ENCODE peak calls at places on chromosomes 4 and X, in eight cellular contexts. One of them, this sample, is unnamed.

GRCh38 chrX:15384304-15384703 is at the start of gene VEGFD:
- ATAC-seq in activated T-cell treated with anti-CD3 and anti-CD28 coated beads, Interleukin-2, amount 50 U/mL, for 72 hours: no peak
- ATAC-seq in lung: no peak
- ATAC-seq in left ventricle myocardium superior: peak
- ATAC-seq in CD4-positive, alpha-beta T cell: no peak
- ATAC-seq in gastroesophageal sphincter: peak
- ATAC-seq in Right ventricle myocardium superior: peak
- ATAC-seq in K562: no peak
- ATAC-seq in this sample: no peak

GRCh38 chr4:156946508-156947197 is 24.9 kb downstream of the PDGFC start:
- ATAC-seq in CD4-positive, alpha-beta T cell: no peak
- ATAC-seq in lung: peak
- ATAC-seq in K562: no peak
- ATAC-seq in gastroesophageal sphincter: peak
- ATAC-seq in activated T-cell treated with anti-CD3 and anti-CD28 coated beads, Interleukin-2, amount 50 U/mL, for 72 hours: no peak
- ATAC-seq in left ventricle myocardium superior: peak
- ATAC-seq in Right ventricle myocardium superior: peak
- ATAC-seq in this sample: peak

GRCh38 chr4:4869731-4870483 is 10.4 kb downstream of the MSX1 start:
- ATAC-seq in activated T-cell treated with anti-CD3 and anti-CD28 coated beads, Interleukin-2, amount 50 U/mL, for 72 hours: peak
- ATAC-seq in Right ventricle myocardium superior: no peak
- ATAC-seq in CD4-positive, alpha-beta T cell: no peak
- ATAC-seq in gastroesophageal sphincter: no peak
- ATAC-seq in left ventricle myocardium superior: no peak
- ATAC-seq in K562: no peak
- ATAC-seq in lung: no peak
- ATAC-seq in this sample: no peak

GRCh38 chr4:91961504-91961903 is 342.3 kb upstream of the GRID2 start:
- ATAC-seq in K562: no peak
- ATAC-seq in Right ventricle myocardium superior: no peak
- ATAC-seq in left ventricle myocardium superior: no peak
- ATAC-seq in gastroesophageal sphincter: no peak
- ATAC-seq in CD4-positive, alpha-beta T cell: no peak
- ATAC-seq in lung: no peak
- ATAC-seq in activated T-cell treated with anti-CD3 and anti-CD28 coated beads, Interleukin-2, amount 50 U/mL, for 72 hours: no peak
- ATAC-seq in this sample: no peak

GRCh38 chr4:27770895-27771294 is 910.3 kb downstream of the STIM2 start:
- ATAC-seq in activated T-cell treated with anti-CD3 and anti-CD28 coated beads, Interleukin-2, amount 50 U/mL, for 72 hours: no peak
- ATAC-seq in CD4-positive, alpha-beta T cell: no peak
- ATAC-seq in left ventricle myocardium superior: no peak
- ATAC-seq in lung: no peak
- ATAC-seq in Right ventricle myocardium superior: no peak
- ATAC-seq in gastroesophageal sphincter: no peak
- ATAC-seq in K562: no peak
- ATAC-seq in this sample: no peak

GRCh38 chrX:9909254-9909653 is 57.9 kb upstream of the CLDN34 start:
- ATAC-seq in gastroesophageal sphincter: no peak
- ATAC-seq in activated T-cell treated with anti-CD3 and anti-CD28 coated beads, Interleukin-2, amount 50 U/mL, for 72 hours: no peak
- ATAC-seq in left ventricle myocardium superior: no peak
- ATAC-seq in K562: no peak
- ATAC-seq in CD4-positive, alpha-beta T cell: no peak
- ATAC-seq in lung: no peak
- ATAC-seq in Right ventricle myocardium superior: no peak
- ATAC-seq in this sample: no peak

GRCh38 chrX:115650916-115651315 is 89.9 kb downstream of the PLS3 start:
- ATAC-seq in left ventricle myocardium superior: peak
- ATAC-seq in K562: peak
- ATAC-seq in lung: no peak
- ATAC-seq in activated T-cell treated with anti-CD3 and anti-CD28 coated beads, Interleukin-2, amount 50 U/mL, for 72 hours: no peak
- ATAC-seq in gastroesophageal sphincter: peak
- ATAC-seq in Right ventricle myocardium superior: peak
- ATAC-seq in CD4-positive, alpha-beta T cell: no peak
- ATAC-seq in this sample: no peak

GRCh38 chrX:21996872-21997271 is 35.3 kb upstream of the PHEX start:
- ATAC-seq in lung: no peak
- ATAC-seq in activated T-cell treated with anti-CD3 and anti-CD28 coated beads, Interleukin-2, amount 50 U/mL, for 72 hours: peak
- ATAC-seq in Right ventricle myocardium superior: peak
- ATAC-seq in left ventricle myocardium superior: peak
- ATAC-seq in K562: peak
- ATAC-seq in CD4-positive, alpha-beta T cell: no peak
- ATAC-seq in gastroesophageal sphincter: peak
- ATAC-seq in this sample: no peak

GRCh38 chr4:37653601-37654000 is 32.6 kb downstream of the RELL1 start:
- ATAC-seq in activated T-cell treated with anti-CD3 and anti-CD28 coated beads, Interleukin-2, amount 50 U/mL, for 72 hours: no peak
- ATAC-seq in lung: no peak
- ATAC-seq in K562: no peak
- ATAC-seq in gastroesophageal sphincter: no peak
- ATAC-seq in Right ventricle myocardium superior: no peak
- ATAC-seq in left ventricle myocardium superior: no peak
- ATAC-seq in CD4-positive, alpha-beta T cell: no peak
- ATAC-seq in this sample: no peak

GRCh38 chr4:53558981-53559620 is 32.2 kb downstream of the LNX1 start:
- ATAC-seq in K562: no peak
- ATAC-seq in left ventricle myocardium superior: no peak
- ATAC-seq in lung: no peak
- ATAC-seq in activated T-cell treated with anti-CD3 and anti-CD28 coated beads, Interleukin-2, amount 50 U/mL, for 72 hours: no peak
- ATAC-seq in CD4-positive, alpha-beta T cell: no peak
- ATAC-seq in Right ventricle myocardium superior: no peak
- ATAC-seq in gastroesophageal sphincter: no peak
- ATAC-seq in this sample: no peak

GRCh38 chr4:78409612-78410202 is 141.9 kb upstream of the ANXA3 start:
- ATAC-seq in activated T-cell treated with anti-CD3 and anti-CD28 coated beads, Interleukin-2, amount 50 U/mL, for 72 hours: no peak
- ATAC-seq in K562: no peak
- ATAC-seq in left ventricle myocardium superior: no peak
- ATAC-seq in CD4-positive, alpha-beta T cell: no peak
- ATAC-seq in gastroesophageal sphincter: no peak
- ATAC-seq in lung: no peak
- ATAC-seq in Right ventricle myocardium superior: no peak
- ATAC-seq in this sample: no peak

GRCh38 chr4:104064650-104065577 is 345.1 kb upstream of the TACR3 start:
- ATAC-seq in Right ventricle myocardium superior: peak
- ATAC-seq in CD4-positive, alpha-beta T cell: no peak
- ATAC-seq in gastroesophageal sphincter: no peak
- ATAC-seq in activated T-cell treated with anti-CD3 and anti-CD28 coated beads, Interleukin-2, amount 50 U/mL, for 72 hours: no peak
- ATAC-seq in K562: no peak
- ATAC-seq in left ventricle myocardium superior: peak
- ATAC-seq in lung: no peak
- ATAC-seq in this sample: no peak

GRCh38 chr4:87073187-87073569 is 138.4 kb downstream of the AFF1 start:
- ATAC-seq in activated T-cell treated with anti-CD3 and anti-CD28 coated beads, Interleukin-2, amount 50 U/mL, for 72 hours: peak
- ATAC-seq in K562: no peak
- ATAC-seq in Right ventricle myocardium superior: peak
- ATAC-seq in CD4-positive, alpha-beta T cell: no peak
- ATAC-seq in gastroesophageal sphincter: peak
- ATAC-seq in left ventricle myocardium superior: no peak
- ATAC-seq in lung: no peak
- ATAC-seq in this sample: peak

GRCh38 chr4:101155368-101155767 is 192.0 kb downstream of the PPP3CA start:
- ATAC-seq in CD4-positive, alpha-beta T cell: no peak
- ATAC-seq in activated T-cell treated with anti-CD3 and anti-CD28 coated beads, Interleukin-2, amount 50 U/mL, for 72 hours: no peak
- ATAC-seq in K562: no peak
- ATAC-seq in Right ventricle myocardium superior: no peak
- ATAC-seq in lung: no peak
- ATAC-seq in left ventricle myocardium superior: no peak
- ATAC-seq in gastroesophageal sphincter: no peak
- ATAC-seq in this sample: no peak

GRCh38 chr4:41448935-41449334 is 89.0 kb upstream of the LIMCH1 start:
- ATAC-seq in CD4-positive, alpha-beta T cell: no peak
- ATAC-seq in Right ventricle myocardium superior: peak
- ATAC-seq in lung: no peak
- ATAC-seq in activated T-cell treated with anti-CD3 and anti-CD28 coated beads, Interleukin-2, amount 50 U/mL, for 72 hours: no peak
- ATAC-seq in K562: no peak
- ATAC-seq in gastroesophageal sphincter: no peak
- ATAC-seq in left ventricle myocardium superior: peak
- ATAC-seq in this sample: peak

GRCh38 chrX:103554687-103555417 is 30.5 kb upstream of the TCEAL4 start:
- ATAC-seq in lung: no peak
- ATAC-seq in Right ventricle myocardium superior: no peak
- ATAC-seq in gastroesophageal sphincter: no peak
- ATAC-seq in K562: peak
- ATAC-seq in activated T-cell treated with anti-CD3 and anti-CD28 coated beads, Interleukin-2, amount 50 U/mL, for 72 hours: peak
- ATAC-seq in left ventricle myocardium superior: no peak
- ATAC-seq in CD4-positive, alpha-beta T cell: peak
- ATAC-seq in this sample: peak

GRCh38 chrX:56289449-56289848 is 57.3 kb downstream of the KLF8 start:
- ATAC-seq in gastroesophageal sphincter: no peak
- ATAC-seq in CD4-positive, alpha-beta T cell: no peak
- ATAC-seq in left ventricle myocardium superior: no peak
- ATAC-seq in activated T-cell treated with anti-CD3 and anti-CD28 coated beads, Interleukin-2, amount 50 U/mL, for 72 hours: peak
- ATAC-seq in Right ventricle myocardium superior: no peak
- ATAC-seq in K562: no peak
- ATAC-seq in lung: no peak
- ATAC-seq in this sample: no peak

GRCh38 chr4:185800266-185800945 is 11.6 kb downstream of the SORBS2 start:
- ATAC-seq in activated T-cell treated with anti-CD3 and anti-CD28 coated beads, Interleukin-2, amount 50 U/mL, for 72 hours: no peak
- ATAC-seq in CD4-positive, alpha-beta T cell: no peak
- ATAC-seq in left ventricle myocardium superior: peak
- ATAC-seq in gastroesophageal sphincter: no peak
- ATAC-seq in K562: no peak
- ATAC-seq in lung: no peak
- ATAC-seq in Right ventricle myocardium superior: peak
- ATAC-seq in this sample: no peak

GRCh38 chr4:77172336-77172735 is 15.3 kb downstream of the CCNG2 start:
- ATAC-seq in CD4-positive, alpha-beta T cell: no peak
- ATAC-seq in left ventricle myocardium superior: no peak
- ATAC-seq in Right ventricle myocardium superior: no peak
- ATAC-seq in lung: no peak
- ATAC-seq in activated T-cell treated with anti-CD3 and anti-CD28 coated beads, Interleukin-2, amount 50 U/mL, for 72 hours: no peak
- ATAC-seq in K562: no peak
- ATAC-seq in gastroesophageal sphincter: no peak
- ATAC-seq in this sample: no peak

GRCh38 chrX:3663576-3664290 is 49.7 kb downstream of the PRKX start:
- ATAC-seq in CD4-positive, alpha-beta T cell: no peak
- ATAC-seq in activated T-cell treated with anti-CD3 and anti-CD28 coated beads, Interleukin-2, amount 50 U/mL, for 72 hours: no peak
- ATAC-seq in gastroesophageal sphincter: peak
- ATAC-seq in left ventricle myocardium superior: peak
- ATAC-seq in K562: no peak
- ATAC-seq in lung: no peak
- ATAC-seq in Right ventricle myocardium superior: peak
- ATAC-seq in this sample: peak

GRCh38 chr4:16158504-16158852 is 67.8 kb downstream of the TAPT1 start:
- ATAC-seq in lung: no peak
- ATAC-seq in activated T-cell treated with anti-CD3 and anti-CD28 coated beads, Interleukin-2, amount 50 U/mL, for 72 hours: no peak
- ATAC-seq in Right ventricle myocardium superior: no peak
- ATAC-seq in gastroesophageal sphincter: no peak
- ATAC-seq in CD4-positive, alpha-beta T cell: no peak
- ATAC-seq in left ventricle myocardium superior: no peak
- ATAC-seq in K562: no peak
- ATAC-seq in this sample: no peak

GRCh38 chr4:80187677-80188076 is 9.6 kb upstream of the PRDM8 start:
- ATAC-seq in gastroesophageal sphincter: no peak
- ATAC-seq in lung: no peak
- ATAC-seq in activated T-cell treated with anti-CD3 and anti-CD28 coated beads, Interleukin-2, amount 50 U/mL, for 72 hours: no peak
- ATAC-seq in K562: no peak
- ATAC-seq in CD4-positive, alpha-beta T cell: no peak
- ATAC-seq in left ventricle myocardium superior: no peak
- ATAC-seq in Right ventricle myocardium superior: no peak
- ATAC-seq in this sample: no peak

GRCh38 chr4:6172093-6172926 is 28.0 kb downstream of the JAKMIP1 start:
- ATAC-seq in gastroesophageal sphincter: no peak
- ATAC-seq in CD4-positive, alpha-beta T cell: peak
- ATAC-seq in left ventricle myocardium superior: no peak
- ATAC-seq in Right ventricle myocardium superior: no peak
- ATAC-seq in K562: no peak
- ATAC-seq in activated T-cell treated with anti-CD3 and anti-CD28 coated beads, Interleukin-2, amount 50 U/mL, for 72 hours: peak
- ATAC-seq in lung: no peak
- ATAC-seq in this sample: peak

GRCh38 chrX:103806862-103807474 is 25.1 kb downstream of the RAB9B start:
- ATAC-seq in gastroesophageal sphincter: no peak
- ATAC-seq in K562: no peak
- ATAC-seq in activated T-cell treated with anti-CD3 and anti-CD28 coated beads, Interleukin-2, amount 50 U/mL, for 72 hours: peak
- ATAC-seq in lung: no peak
- ATAC-seq in CD4-positive, alpha-beta T cell: no peak
- ATAC-seq in Right ventricle myocardium superior: no peak
- ATAC-seq in left ventricle myocardium superior: no peak
- ATAC-seq in this sample: no peak

GRCh38 chr4:156118821-156119220 is 165.2 kb upstream of the CTSO start:
- ATAC-seq in lung: no peak
- ATAC-seq in CD4-positive, alpha-beta T cell: no peak
- ATAC-seq in Right ventricle myocardium superior: no peak
- ATAC-seq in left ventricle myocardium superior: no peak
- ATAC-seq in gastroesophageal sphincter: no peak
- ATAC-seq in activated T-cell treated with anti-CD3 and anti-CD28 coated beads, Interleukin-2, amount 50 U/mL, for 72 hours: no peak
- ATAC-seq in K562: no peak
- ATAC-seq in this sample: no peak

GRCh38 chr4:113788888-113789287 is 27.4 kb upstream of the CAMK2D start:
- ATAC-seq in K562: no peak
- ATAC-seq in left ventricle myocardium superior: no peak
- ATAC-seq in CD4-positive, alpha-beta T cell: no peak
- ATAC-seq in lung: no peak
- ATAC-seq in Right ventricle myocardium superior: no peak
- ATAC-seq in gastroesophageal sphincter: no peak
- ATAC-seq in activated T-cell treated with anti-CD3 and anti-CD28 coated beads, Interleukin-2, amount 50 U/mL, for 72 hours: no peak
- ATAC-seq in this sample: no peak

GRCh38 chr4:182825786-182826185 is 91.4 kb downstream of the DCTD start:
- ATAC-seq in K562: no peak
- ATAC-seq in lung: no peak
- ATAC-seq in CD4-positive, alpha-beta T cell: no peak
- ATAC-seq in left ventricle myocardium superior: no peak
- ATAC-seq in Right ventricle myocardium superior: no peak
- ATAC-seq in activated T-cell treated with anti-CD3 and anti-CD28 coated beads, Interleukin-2, amount 50 U/mL, for 72 hours: no peak
- ATAC-seq in gastroesophageal sphincter: no peak
- ATAC-seq in this sample: no peak

GRCh38 chr4:108397850-108398249 is 222.5 kb upstream of the RPL34 start:
- ATAC-seq in lung: no peak
- ATAC-seq in Right ventricle myocardium superior: no peak
- ATAC-seq in CD4-positive, alpha-beta T cell: peak
- ATAC-seq in gastroesophageal sphincter: no peak
- ATAC-seq in left ventricle myocardium superior: no peak
- ATAC-seq in K562: no peak
- ATAC-seq in activated T-cell treated with anti-CD3 and anti-CD28 coated beads, Interleukin-2, amount 50 U/mL, for 72 hours: no peak
- ATAC-seq in this sample: no peak

GRCh38 chr4:185740471-185740873 is 71.5 kb downstream of the SORBS2 start:
- ATAC-seq in activated T-cell treated with anti-CD3 and anti-CD28 coated beads, Interleukin-2, amount 50 U/mL, for 72 hours: no peak
- ATAC-seq in gastroesophageal sphincter: no peak
- ATAC-seq in Right ventricle myocardium superior: peak
- ATAC-seq in K562: no peak
- ATAC-seq in CD4-positive, alpha-beta T cell: no peak
- ATAC-seq in lung: no peak
- ATAC-seq in left ventricle myocardium superior: peak
- ATAC-seq in this sample: no peak

GRCh38 chr4:36235306-36235705 is 9.0 kb downstream of the ARAP2 start:
- ATAC-seq in Right ventricle myocardium superior: no peak
- ATAC-seq in CD4-positive, alpha-beta T cell: peak
- ATAC-seq in K562: no peak
- ATAC-seq in gastroesophageal sphincter: no peak
- ATAC-seq in left ventricle myocardium superior: no peak
- ATAC-seq in activated T-cell treated with anti-CD3 and anti-CD28 coated beads, Interleukin-2, amount 50 U/mL, for 72 hours: peak
- ATAC-seq in lung: no peak
- ATAC-seq in this sample: no peak

GRCh38 chrX:132435222-132435621 is 53.6 kb downstream of the MBNL3 start:
- ATAC-seq in left ventricle myocardium superior: peak
- ATAC-seq in lung: no peak
- ATAC-seq in activated T-cell treated with anti-CD3 and anti-CD28 coated beads, Interleukin-2, amount 50 U/mL, for 72 hours: no peak
- ATAC-seq in Right ventricle myocardium superior: no peak
- ATAC-seq in K562: no peak
- ATAC-seq in CD4-positive, alpha-beta T cell: no peak
- ATAC-seq in gastroesophageal sphincter: no peak
- ATAC-seq in this sample: no peak

GRCh38 chrX:143669395-143669794 is 33.5 kb upstream of the SLITRK4 start:
- ATAC-seq in gastroesophageal sphincter: no peak
- ATAC-seq in Right ventricle myocardium superior: no peak
- ATAC-seq in CD4-positive, alpha-beta T cell: no peak
- ATAC-seq in activated T-cell treated with anti-CD3 and anti-CD28 coated beads, Interleukin-2, amount 50 U/mL, for 72 hours: no peak
- ATAC-seq in left ventricle myocardium superior: no peak
- ATAC-seq in lung: no peak
- ATAC-seq in K562: no peak
- ATAC-seq in this sample: no peak

GRCh38 chr4:110164856-110165255 is 33.6 kb downstream of the ELOVL6 start:
- ATAC-seq in Right ventricle myocardium superior: no peak
- ATAC-seq in lung: no peak
- ATAC-seq in CD4-positive, alpha-beta T cell: no peak
- ATAC-seq in K562: no peak
- ATAC-seq in gastroesophageal sphincter: no peak
- ATAC-seq in left ventricle myocardium superior: no peak
- ATAC-seq in activated T-cell treated with anti-CD3 and anti-CD28 coated beads, Interleukin-2, amount 50 U/mL, for 72 hours: peak
- ATAC-seq in this sample: no peak

GRCh38 chr4:71006203-71006907 is 12.9 kb downstream of the DCK start:
- ATAC-seq in Right ventricle myocardium superior: no peak
- ATAC-seq in CD4-positive, alpha-beta T cell: no peak
- ATAC-seq in K562: no peak
- ATAC-seq in left ventricle myocardium superior: no peak
- ATAC-seq in activated T-cell treated with anti-CD3 and anti-CD28 coated beads, Interleukin-2, amount 50 U/mL, for 72 hours: peak
- ATAC-seq in gastroesophageal sphincter: no peak
- ATAC-seq in lung: no peak
- ATAC-seq in this sample: peak

This sample was measured in stimulated activated memory B cell treated with anti-CD40 and anti-IgM and Interleukin-4, amounts not matched to agents 10 μg/mL and 1 μg/mL and 100 μg/mL, for 72 hours.